ENCODE peak calls at places on chromosomes 12 and 14, in seven cellular contexts. One of them, this sample, is unnamed.

GRCh38 chr12:52662093-52663006 is 10.3 kb upstream of the KRT2 start:
- DNase-seq in AG04450: no peak
- DNase-seq in cardiac muscle cell: no peak
- DNase-seq in GM23248: no peak
- DNase-seq in mucosa of descending colon: no peak
- DNase-seq in uterus: no peak
- DNase-seq in body of pancreas: no peak
- DNase-seq in this sample: no peak

GRCh38 chr12:16586350-16587109 is 19.4 kb downstream of the LMO3 start:
- DNase-seq in body of pancreas: peak; percentile 64
- DNase-seq in AG04450: no peak
- DNase-seq in mucosa of descending colon: no peak
- DNase-seq in cardiac muscle cell: no peak
- DNase-seq in uterus: peak; percentile 73
- DNase-seq in GM23248: peak; percentile 13
- DNase-seq in this sample: no peak

GRCh38 chr14:96792003-96792402 is 5.2 kb upstream of the VRK1 start:
- DNase-seq in body of pancreas: no peak
- DNase-seq in GM23248: no peak
- DNase-seq in AG04450: no peak
- DNase-seq in cardiac muscle cell: no peak
- DNase-seq in mucosa of descending colon: no peak
- DNase-seq in uterus: no peak
- DNase-seq in this sample: no peak

GRCh38 chr12:66107451-66107915 is 23.1 kb downstream of the LLPH start:
- DNase-seq in AG04450: peak; percentile 88
- DNase-seq in cardiac muscle cell: peak; percentile 87
- DNase-seq in uterus: peak; percentile 21
- DNase-seq in mucosa of descending colon: peak; percentile 86
- DNase-seq in GM23248: peak; percentile 92
- DNase-seq in body of pancreas: peak; percentile 72
- DNase-seq in this sample: peak; percentile 82

GRCh38 chr12:19692091-19692490 is 252.8 kb downstream of the AEBP2 start:
- DNase-seq in uterus: no peak
- DNase-seq in body of pancreas: no peak
- DNase-seq in mucosa of descending colon: no peak
- DNase-seq in cardiac muscle cell: peak; percentile 7
- DNase-seq in GM23248: no peak
- DNase-seq in AG04450: no peak
- DNase-seq in this sample: no peak

GRCh38 chr12:69566603-69567002 is 18.7 kb upstream of the CCT2 start:
- DNase-seq in body of pancreas: no peak
- DNase-seq in cardiac muscle cell: no peak
- DNase-seq in AG04450: no peak
- DNase-seq in GM23248: no peak
- DNase-seq in uterus: no peak
- DNase-seq in mucosa of descending colon: no peak
- DNase-seq in this sample: no peak

GRCh38 chr14:104864267-104865068 is 600 bp upstream of the CEP170B start:
- DNase-seq in uterus: peak; percentile 37
- DNase-seq in GM23248: peak; percentile 40
- DNase-seq in cardiac muscle cell: peak; percentile 34
- DNase-seq in AG04450: no peak
- DNase-seq in mucosa of descending colon: peak; percentile 95
- DNase-seq in body of pancreas: peak; percentile 85
- DNase-seq in this sample: no peak

GRCh38 chr12:43742106-43742505 is 16.5 kb downstream of the PUS7L start:
- DNase-seq in mucosa of descending colon: no peak
- DNase-seq in AG04450: no peak
- DNase-seq in GM23248: peak; percentile 89
- DNase-seq in cardiac muscle cell: no peak
- DNase-seq in uterus: no peak
- DNase-seq in body of pancreas: no peak
- DNase-seq in this sample: no peak

GRCh38 chr14:44995196-44995595 is 33.2 kb downstream of the TOGARAM1 start:
- DNase-seq in mucosa of descending colon: no peak
- DNase-seq in uterus: no peak
- DNase-seq in GM23248: no peak
- DNase-seq in AG04450: no peak
- DNase-seq in cardiac muscle cell: peak; percentile 20
- DNase-seq in body of pancreas: no peak
- DNase-seq in this sample: peak; percentile 20

GRCh38 chr12:50246873-50247612 is 36.3 kb downstream of the LIMA1 start:
- DNase-seq in cardiac muscle cell: no peak
- DNase-seq in uterus: peak; percentile 88
- DNase-seq in GM23248: peak; percentile 97
- DNase-seq in mucosa of descending colon: peak; percentile 89
- DNase-seq in AG04450: peak; percentile 87
- DNase-seq in body of pancreas: peak; percentile 89
- DNase-seq in this sample: no peak

GRCh38 chr14:35814371-35815005 is 5.4 kb upstream of the RALGAPA1 start:
- DNase-seq in body of pancreas: peak; percentile 59
- DNase-seq in AG04450: no peak
- DNase-seq in cardiac muscle cell: peak; percentile 75
- DNase-seq in uterus: no peak
- DNase-seq in mucosa of descending colon: peak; percentile 83
- DNase-seq in GM23248: peak; percentile 59
- DNase-seq in this sample: peak; percentile 91

GRCh38 chr12:45727301-45727993 is 2.1 kb upstream of the ARID2 start:
- DNase-seq in AG04450: peak; percentile 97
- DNase-seq in uterus: peak; percentile 93
- DNase-seq in GM23248: peak; percentile 96
- DNase-seq in mucosa of descending colon: peak; percentile 94
- DNase-seq in body of pancreas: peak; percentile 92
- DNase-seq in cardiac muscle cell: peak; percentile 98
- DNase-seq in this sample: peak; percentile 98

GRCh38 chr12:45728625-45729232 is 777 bp upstream of the ARID2 start:
- DNase-seq in body of pancreas: peak; percentile 96
- DNase-seq in GM23248: peak; percentile 98
- DNase-seq in mucosa of descending colon: peak; percentile 98
- DNase-seq in cardiac muscle cell: peak; percentile 97
- DNase-seq in AG04450: peak; percentile 91
- DNase-seq in uterus: peak; percentile 96
- DNase-seq in this sample: peak; percentile 98

GRCh38 chr12:45725631-45726593 is 3.6 kb upstream of the ARID2 start:
- DNase-seq in body of pancreas: no peak
- DNase-seq in GM23248: peak; percentile 66
- DNase-seq in uterus: no peak
- DNase-seq in cardiac muscle cell: peak; percentile 45
- DNase-seq in mucosa of descending colon: peak; percentile 58
- DNase-seq in AG04450: no peak
- DNase-seq in this sample: peak; percentile 60

GRCh38 chr12:45727994-45728624 is 1.4 kb upstream of the ARID2 start:
- DNase-seq in cardiac muscle cell: no peak
- DNase-seq in GM23248: peak; percentile 58
- DNase-seq in body of pancreas: no peak
- DNase-seq in uterus: no peak
- DNase-seq in mucosa of descending colon: no peak
- DNase-seq in AG04450: no peak
- DNase-seq in this sample: peak; percentile 46

GRCh38 chr12:45726594-45727300 is 2.8 kb upstream of the ARID2 start:
- DNase-seq in body of pancreas: peak; percentile 55
- DNase-seq in GM23248: peak; percentile 78
- DNase-seq in cardiac muscle cell: peak; percentile 58
- DNase-seq in AG04450: no peak
- DNase-seq in mucosa of descending colon: peak; percentile 67
- DNase-seq in uterus: peak; percentile 58
- DNase-seq in this sample: peak; percentile 58
- H3K9me3 ChIP-seq in body of pancreas: no peaks in the 10 kb centered on the region
- H3K9me3 ChIP-seq in GM23248: no peaks in the 10 kb centered on the region
- H3K9me3 ChIP-seq in cardiac muscle cell: no peaks in the 10 kb centered on the region
- H3K9me3 ChIP-seq in AG04450: no peaks in the 10 kb centered on the region
- H3K9me3 ChIP-seq in mucosa of descending colon: no peaks in the 10 kb centered on the region
- H3K9me3 ChIP-seq in uterus: no peaks in the 10 kb centered on the region
- H3K9me3 ChIP-seq in this sample: no peaks in the 10 kb centered on the region

DNA sequence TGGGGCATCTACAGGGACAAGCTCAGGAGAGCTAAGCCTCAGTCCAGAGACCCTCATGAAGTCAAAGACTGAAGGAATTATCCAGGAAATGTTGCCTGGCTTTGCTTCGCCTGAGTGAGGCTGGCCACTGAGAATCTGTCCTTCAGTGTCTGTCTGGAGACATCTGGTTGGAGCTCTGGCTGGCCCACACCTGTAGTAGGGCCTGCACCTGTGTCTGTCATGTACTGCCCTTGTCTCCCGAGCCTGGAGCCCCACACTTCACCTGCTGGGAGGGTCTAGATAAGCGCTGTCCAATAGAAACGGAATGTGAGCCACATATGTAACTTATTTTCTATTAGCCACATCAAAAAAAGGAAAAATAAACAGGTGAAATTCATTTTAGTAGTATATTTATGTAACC is 9.9 kb upstream of the HDAC7 start:
- DNase-seq in mucosa of descending colon: no peak
- DNase-seq in body of pancreas: no peak
- DNase-seq in GM23248: no peak
- DNase-seq in uterus: no peak
- DNase-seq in AG04450: no peak
- DNase-seq in cardiac muscle cell: no peak
- DNase-seq in this sample: no peak
- H3K4me3 ChIP-seq in mucosa of descending colon: no peak overlapping the region
- H3K4me3 ChIP-seq in body of pancreas: no peak overlapping the region
- H3K4me3 ChIP-seq in GM23248: no peak overlapping the region
- H3K4me3 ChIP-seq in uterus: no peak overlapping the region
- H3K4me3 ChIP-seq in AG04450: no peak overlapping the region
- H3K4me3 ChIP-seq in cardiac muscle cell: no peak overlapping the region
- H3K4me3 ChIP-seq in this sample: no peak overlapping the region

GRCh38 chr14:78947681-78948080 is 777.5 kb downstream of the NRXN3 start:
- DNase-seq in cardiac muscle cell: no peak
- DNase-seq in mucosa of descending colon: no peak
- DNase-seq in uterus: no peak
- DNase-seq in body of pancreas: no peak
- DNase-seq in AG04450: no peak
- DNase-seq in GM23248: no peak
- DNase-seq in this sample: no peak
- H3K9me3 ChIP-seq in cardiac muscle cell: no peaks in the 10 kb centered on the region
- H3K9me3 ChIP-seq in mucosa of descending colon: no peaks in the 10 kb centered on the region
- H3K9me3 ChIP-seq in uterus: no peaks in the 10 kb centered on the region
- H3K9me3 ChIP-seq in body of pancreas: no peaks in the 10 kb centered on the region
- H3K9me3 ChIP-seq in AG04450: no peaks in the 10 kb centered on the region
- H3K9me3 ChIP-seq in GM23248: no peaks in the 10 kb centered on the region
- H3K9me3 ChIP-seq in this sample: no peaks in the 10 kb centered on the region

DNA sequence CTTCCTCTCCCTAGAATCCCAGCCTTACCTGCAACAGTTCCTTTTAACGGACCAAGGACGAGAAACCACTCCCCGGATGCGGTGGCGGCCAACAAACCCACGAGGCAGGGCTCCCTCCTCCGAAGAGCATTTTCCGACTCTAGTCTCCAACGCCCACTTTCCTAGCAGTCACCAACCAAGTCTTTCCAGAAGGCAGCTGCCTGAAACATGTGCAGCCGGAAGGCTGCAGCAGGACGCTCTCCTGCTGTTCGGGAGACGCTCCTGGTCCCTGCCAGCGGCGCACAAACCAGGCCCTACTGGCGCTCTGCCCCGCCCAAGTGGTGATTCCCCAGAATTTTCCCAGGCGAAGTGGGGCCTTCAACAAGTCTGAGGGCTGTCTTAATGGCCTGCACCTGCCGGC is 21.1 kb upstream of the ADAM20 start:
- DNase-seq in GM23248: peak; percentile 55
- DNase-seq in mucosa of descending colon: peak; percentile 2
- DNase-seq in uterus: no peak
- DNase-seq in body of pancreas: peak; percentile 14
- DNase-seq in AG04450: no peak
- DNase-seq in cardiac muscle cell: peak; percentile 1
- DNase-seq in this sample: no peak
- H3K4me3 ChIP-seq in GM23248: peak overlapping the region; percentile 48
- H3K4me3 ChIP-seq in mucosa of descending colon: no peak overlapping the region
- H3K4me3 ChIP-seq in uterus: no peak overlapping the region
- H3K4me3 ChIP-seq in body of pancreas: no peak overlapping the region
- H3K4me3 ChIP-seq in AG04450: no peak overlapping the region
- H3K4me3 ChIP-seq in cardiac muscle cell: no peak overlapping the region
- H3K4me3 ChIP-seq in this sample: no peak overlapping the region

GRCh38 chr14:26765301-26765700 is 167.5 kb upstream of the NOVA1 start:
- DNase-seq in GM23248: peak; percentile 38
- DNase-seq in AG04450: no peak
- DNase-seq in uterus: no peak
- DNase-seq in mucosa of descending colon: no peak
- DNase-seq in body of pancreas: no peak
- DNase-seq in cardiac muscle cell: no peak
- DNase-seq in this sample: no peak

GRCh38 chr14:26766726-26767125 is 168.9 kb upstream of the NOVA1 start:
- DNase-seq in GM23248: no peak
- DNase-seq in AG04450: no peak
- DNase-seq in body of pancreas: no peak
- DNase-seq in uterus: no peak
- DNase-seq in cardiac muscle cell: no peak
- DNase-seq in mucosa of descending colon: no peak
- DNase-seq in this sample: no peak

GRCh38 chr14:26761532-26761931 is 163.7 kb upstream of the NOVA1 start:
- DNase-seq in cardiac muscle cell: no peak
- DNase-seq in GM23248: no peak
- DNase-seq in body of pancreas: peak; percentile 42
- DNase-seq in AG04450: no peak
- DNase-seq in mucosa of descending colon: no peak
- DNase-seq in uterus: no peak
- DNase-seq in this sample: no peak

DNA sequence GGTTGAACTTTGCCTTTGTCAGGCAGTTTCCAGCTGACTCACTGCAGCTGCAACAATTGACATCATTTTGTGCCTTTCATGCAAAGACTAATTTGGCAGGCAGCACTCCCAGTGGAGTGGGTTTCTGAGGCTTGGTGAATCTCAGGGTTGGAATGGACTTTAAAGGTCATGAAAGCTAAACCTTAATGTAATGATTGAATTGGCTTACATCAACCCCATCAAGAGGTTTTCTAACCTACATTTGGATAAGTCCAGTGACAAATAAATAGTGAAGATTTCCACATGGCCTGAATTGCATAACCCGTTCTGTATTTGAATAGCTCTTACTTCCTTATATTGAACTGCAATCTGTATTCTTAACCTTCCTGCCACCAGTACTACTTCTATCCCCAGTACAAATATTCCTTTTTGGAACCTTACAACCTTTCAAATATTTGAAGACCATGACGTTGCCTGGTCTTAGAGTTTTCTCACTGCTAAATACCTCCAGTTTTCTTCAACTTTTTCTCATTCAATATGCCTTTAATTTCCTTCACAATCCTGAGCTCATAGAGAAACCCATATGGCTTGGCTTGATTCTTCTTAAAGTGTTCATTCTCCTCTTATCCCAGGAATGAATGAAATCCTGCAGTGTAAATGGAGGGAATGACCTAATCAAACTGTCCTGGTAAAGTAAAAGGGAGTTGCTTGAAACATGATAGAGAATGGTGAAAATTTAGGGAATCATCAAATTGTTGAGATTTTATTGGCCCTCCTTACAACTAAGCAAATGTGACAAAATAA is 168.1 kb upstream of the NOVA1 start:
- DNase-seq in mucosa of descending colon: peak; percentile 15
- DNase-seq in body of pancreas: peak; percentile 33
- DNase-seq in AG04450: no peak
- DNase-seq in uterus: peak; percentile 42
- DNase-seq in cardiac muscle cell: no peak
- DNase-seq in GM23248: peak; percentile 93
- DNase-seq in this sample: no peak
- H3K9me3 ChIP-seq in mucosa of descending colon: no peaks in the 10 kb centered on the region
- H3K9me3 ChIP-seq in body of pancreas: no peaks in the 10 kb centered on the region
- H3K9me3 ChIP-seq in AG04450: peaks cover 11% of the 10 kb centered on the region
- H3K9me3 ChIP-seq in uterus: no peaks in the 10 kb centered on the region
- H3K9me3 ChIP-seq in cardiac muscle cell: no peaks in the 10 kb centered on the region
- H3K9me3 ChIP-seq in GM23248: no peaks in the 10 kb centered on the region
- H3K9me3 ChIP-seq in this sample: no peaks in the 10 kb centered on the region

GRCh38 chr12:110862331-110862730 is 15.5 kb downstream of the CCDC63 start:
- DNase-seq in uterus: no peak
- DNase-seq in GM23248: no peak
- DNase-seq in body of pancreas: no peak
- DNase-seq in AG04450: no peak
- DNase-seq in cardiac muscle cell: no peak
- DNase-seq in mucosa of descending colon: no peak
- DNase-seq in this sample: peak; percentile 69
- H3K4me3 ChIP-seq in uterus: no peak overlapping the region
- H3K4me3 ChIP-seq in GM23248: no peak overlapping the region
- H3K4me3 ChIP-seq in body of pancreas: no peak overlapping the region
- H3K4me3 ChIP-seq in AG04450: no peak overlapping the region
- H3K4me3 ChIP-seq in cardiac muscle cell: no peak overlapping the region
- H3K4me3 ChIP-seq in mucosa of descending colon: no peak overlapping the region
- H3K4me3 ChIP-seq in this sample: no peak overlapping the region